ENCODE peak calls at places on chromosomes 13 and 19, in four cellular contexts. L is nephron progenitor cell, S is uterus, K is DND-41. N is an unnamed sample.
A peak's percentile ranks its signal among the peaks of the same experiment; 100 is the strongest.

GRCh38 chr19:13238891-13239534 is 88.8 kb downstream of the IER2 start:
- DNase-seq in L (no peak), S (no peak), K (no peak), N (no peak)

GRCh38 chr19:919157-920050 is 2.3 kb downstream of the KISS1R start:
- DNase-seq in K (no peak), S (no peak), L (no peak), N (no peak)

GRCh38 chr19:6066661-6067646 is 43.3 kb downstream of the RFX2 start:
- DNase-seq in L (peak; percentile 85), S (peak; percentile 96), K (no peak), N (no peak)

GRCh38 chr19:33233056-33233873 is 7.6 kb upstream of the SLC7A10 start:
- DNase-seq in S (no peak), K (no peak), L (no peak), N (no peak)

GRCh38 chr13:44155422-44156293 is 218.0 kb upstream of the SERP2 start:
- DNase-seq in L (peak; percentile 64), K (no peak), S (peak; percentile 91), N (no peak)

GRCh38 chr13:24097667-24098066 is 62.9 kb upstream of the SPATA13 start:
- DNase-seq in S (no peak), K (peak; percentile 80), L (no peak), N (no peak)

GRCh38 chr13:47287291-47287751 is 390.5 kb upstream of the HTR2A start:
- DNase-seq in S (no peak), L (no peak), K (no peak), N (no peak)

GRCh38 chr19:29630661-29631060 is 24.6 kb downstream of the POP4 start:
- DNase-seq in K (no peak), S (no peak), L (no peak), N (no peak)

GRCh38 chr19:35260694-35261304 is 8.0 kb upstream of the USF2 start:
- DNase-seq in S (no peak), K (no peak), L (no peak), N (no peak)

GRCh38 chr19:44076325-44076724 is 4.4 kb downstream of the ZNF284 start:
- DNase-seq in S (no peak), K (no peak), L (no peak), N (no peak)

GRCh38 chr19:14405758-14406644 is 13.1 kb downstream of the DDX39A start:
- DNase-seq in L (peak; percentile 99), S (peak; percentile 78), K (peak; percentile 85), N (no peak)

GRCh38 chr13:101424381-101425155 is 8.3 kb upstream of the NALCN start:
- DNase-seq in S (no peak), K (no peak), L (no peak), N (no peak)

GRCh38 chr19:38664503-38665211 is 17.2 kb downstream of the ACTN4 start:
- DNase-seq in S (no peak), K (no peak), L (no peak), N (no peak)

GRCh38 chr19:13187419-13187818 is 37.2 kb downstream of the IER2 start:
- DNase-seq in S (no peak), L (no peak), K (no peak), N (no peak)

GRCh38 chr13:37349916-37350315 is 244.5 kb upstream of the CSNK1A1L start:
- DNase-seq in S (no peak), K (no peak), L (no peak), N (no peak)

GRCh38 chr13:77136902-77137420 is 110.0 kb upstream of the FBXL3 start:
- DNase-seq in S (no peak), K (no peak), L (no peak), N (no peak)

GRCh38 chr19:28403698-28404099 is 809.3 kb downstream of the UQCRFS1 start:
- DNase-seq in K (no peak), S (no peak), L (no peak), N (no peak)

N was measured in keratinocyte.